ENCODE peak calls at places on chromosomes 16 and 17, in four cellular contexts. T is IMR-90, D is K562, G is GM12878. X is an unnamed sample.

GRCh38 chr16:75908718-75909117 is 182.4 kb upstream of the CPHXL start:
- DNase-seq in T (no peak), D (no peak), G (no peak), X (no peak)

GRCh38 chr17:19897901-19898300 is 30.2 kb upstream of the ULK2 start:
- DNase-seq in T (peak), D (no peak), G (no peak), X (no peak)

GRCh38 chr16:49811630-49812334 is 44.1 kb downstream of the ZNF423 start:
- DNase-seq in T (no peak), D (no peak), G (no peak), X (no peak)

GRCh38 chr17:79923974-79924638 is 84.9 kb upstream of the CBX4 start:
- DNase-seq in T (peak), D (peak), G (no peak), X (peak)

GRCh38 chr16:54466233-54466632 is 179.6 kb upstream of the IRX3 start:
- DNase-seq in T (no peak), D (no peak), G (no peak), X (no peak)

GRCh38 chr17:38919316-38920078 is 5.9 kb upstream of the LASP1NB start:
- DNase-seq in T (no peak), D (no peak), G (no peak), X (no peak)

GRCh38 chr17:19713901-19714361 is 2.5 kb downstream of the SLC47A2 start:
- DNase-seq in T (no peak), D (no peak), G (no peak), X (no peak)

GRCh38 chr17:57925361-57925990 is 29.7 kb downstream of the CUEDC1 start:
- DNase-seq in T (no peak), D (no peak), G (no peak), X (no peak)

GRCh38 chr16:14362774-14363371 is 267.2 kb downstream of the PARN start:
- DNase-seq in T (peak), D (no peak), G (no peak), X (no peak)

GRCh38 chr17:59764292-59764741 is 56.9 kb downstream of the VMP1 start:
- DNase-seq in T (peak), D (no peak), G (no peak), X (no peak)

GRCh38 chr17:17570798-17571716 is 20.5 kb downstream of the PEMT start:
- DNase-seq in T (no peak), D (no peak), G (no peak), X (no peak)

GRCh38 chr16:8878523-8878911 is 3.6 kb upstream of the LITAFD start:
- DNase-seq in T (peak), D (no peak), G (no peak), X (no peak)

GRCh38 chr17:15651001-15651582 is 31.6 kb upstream of the FBXW10B start:
- DNase-seq in T (no peak), D (no peak), G (no peak), X (no peak)

GRCh38 chr17:12512712-12513355 is 152.9 kb upstream of the MYOCD start:
- DNase-seq in T (peak), D (no peak), G (no peak), X (no peak)

GRCh38 chr16:9650284-9650683 is 531.9 kb downstream of the GRIN2A start:
- DNase-seq in T (no peak), D (no peak), G (no peak), X (no peak)

GRCh38 chr16:27618140-27618539 is 68.2 kb downstream of the KATNIP start:
- DNase-seq in T (no peak), D (no peak), G (no peak), X (no peak)

GRCh38 chr17:16477255-16477654 is 14.7 kb downstream of the LRRC75A start:
- DNase-seq in T (peak), D (no peak), G (no peak), X (no peak)

GRCh38 chr17:64320613-64321553 is 57.8 kb upstream of the TEX2 start:
- DNase-seq in T (peak), D (peak), G (no peak), X (peak)

GRCh38 chr16:89873109-89873821 is at the start of gene TCF25:
- DNase-seq in T (peak), D (peak), G (peak), X (peak)

GRCh38 chr16:17775061-17775460 is 304.3 kb upstream of the XYLT1 start:
- DNase-seq in T (no peak), D (no peak), G (no peak), X (no peak)

GRCh38 chr17:49285716-49286115 is 55.1 kb upstream of the PHOSPHO1 start:
- DNase-seq in T (no peak), D (no peak), G (no peak), X (no peak)

GRCh38 chr16:84093879-84094270 is 22.9 kb downstream of the MBTPS1 start:
- DNase-seq in T (no peak), D (no peak), G (no peak), X (no peak)

GRCh38 chr17:77449908-77450741 is 309.4 kb downstream of the SEC14L1 start:
- DNase-seq in T (peak), D (peak), G (no peak), X (peak)

GRCh38 chr16:30737794-30738648 is 10.2 kb upstream of the PHKG2 start:
- DNase-seq in T (no peak), D (no peak), G (no peak), X (no peak)

GRCh38 chr16:83433201-83433600 is 374.6 kb upstream of the HSBP1 start:
- DNase-seq in T (no peak), D (no peak), G (no peak), X (no peak)

GRCh38 chr16:381788-382717 is at the start of gene PGAP6:
- DNase-seq in T (peak), D (peak), G (no peak), X (no peak)

GRCh38 chr17:83080641-83081560 is 1.5 kb downstream of the METRNL start:
- DNase-seq in T (peak), D (peak), G (no peak), X (no peak)

GRCh38 chr17:41308918-41309359 is at the start of gene KRTAP16-1:
- DNase-seq in T (no peak), D (no peak), G (no peak), X (no peak)

GRCh38 chr16:85010446-85010930 is 847 bp downstream of the ZDHHC7 start:
- DNase-seq in T (no peak), D (no peak), G (no peak), X (no peak)

GRCh38 chr17:79810138-79811027 is 13.5 kb upstream of the CBX8 start:
- DNase-seq in T (peak), D (peak), G (no peak), X (peak)

DNA sequence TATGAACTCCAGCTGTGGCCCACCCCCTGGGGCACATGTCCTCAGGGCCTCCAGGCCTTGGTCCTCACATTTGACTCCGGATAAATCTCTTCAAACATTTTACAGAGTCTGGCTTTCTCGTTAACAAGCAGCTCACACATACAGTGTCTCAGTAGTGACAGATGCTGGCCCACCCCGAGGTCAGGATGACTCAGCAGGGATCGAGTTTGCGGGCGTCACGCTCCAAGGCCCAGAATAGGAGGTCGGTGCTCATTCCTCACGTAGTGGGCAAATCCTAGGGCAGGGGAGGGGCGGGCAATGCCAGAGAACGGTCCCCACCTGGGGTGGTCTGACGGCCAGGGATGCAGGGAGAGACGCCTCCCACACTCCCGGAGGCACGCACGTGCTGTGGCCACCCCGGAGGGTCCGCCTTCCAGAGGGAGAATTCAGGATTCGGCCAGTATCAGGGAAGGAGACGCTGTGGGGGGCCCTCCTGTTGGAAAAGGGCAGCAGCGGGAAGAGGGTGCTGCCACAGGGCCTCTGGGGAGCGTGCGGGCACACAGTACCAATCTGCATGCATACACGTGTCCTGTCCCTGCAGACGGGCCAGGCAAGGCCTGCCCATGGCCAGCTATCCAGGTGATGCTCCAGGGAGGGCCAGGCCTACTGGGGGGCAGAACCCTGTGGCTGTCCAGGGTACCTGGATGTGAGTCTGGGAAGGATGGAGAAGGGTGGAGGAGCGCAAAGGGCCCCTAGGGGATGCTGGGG is 8.6 kb downstream of the SLC7A5 start:
- DNase-seq in T (peak), D (no peak), G (no peak), X (no peak)
- TF ChIP-seq CHD1 in T (no peak), D (no peak), G (no peak), X (no peak)

DNA sequence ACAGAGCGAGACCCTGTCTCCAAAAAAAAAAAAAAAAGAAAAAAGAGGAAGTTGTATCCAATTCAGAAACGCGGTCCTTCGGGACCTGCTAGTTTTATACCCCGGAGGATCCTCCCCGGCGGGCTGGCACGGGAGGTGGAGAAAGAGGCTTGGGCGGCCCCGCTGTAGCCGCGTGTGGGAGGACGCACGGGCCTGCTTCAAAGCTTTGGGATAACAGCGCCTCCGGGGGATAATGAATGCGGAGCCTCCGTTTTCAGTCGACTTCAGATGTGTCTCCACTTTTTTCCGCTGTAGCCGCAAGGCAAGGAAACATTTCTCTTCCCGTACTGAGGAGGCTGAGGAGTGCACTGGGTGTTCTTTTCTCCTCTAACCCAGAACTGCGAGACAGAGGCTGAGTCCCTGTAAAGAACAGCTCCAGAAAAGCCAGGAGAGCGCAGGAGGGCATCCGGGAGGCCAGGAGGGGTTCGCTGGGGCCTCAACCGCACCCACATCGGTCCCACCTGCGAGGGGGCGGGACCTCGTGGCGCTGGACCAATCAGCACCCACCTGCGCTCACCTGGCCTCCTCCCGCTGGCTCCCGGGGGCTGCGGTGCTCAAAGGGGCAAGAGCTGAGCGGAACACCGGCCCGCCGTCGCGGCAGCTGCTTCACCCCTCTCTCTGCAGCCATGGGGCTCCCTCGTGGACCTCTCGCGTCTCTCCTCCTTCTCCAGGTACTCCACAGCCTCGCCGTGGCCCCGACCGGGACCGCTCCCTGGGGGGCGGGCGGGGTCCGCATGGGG is at the start of gene CDH3:
- DNase-seq in T (no peak), D (peak), G (no peak), X (peak)
- TF ChIP-seq CHD1 in T (no peak), D (no peak), G (no peak), X (no peak)

DNA sequence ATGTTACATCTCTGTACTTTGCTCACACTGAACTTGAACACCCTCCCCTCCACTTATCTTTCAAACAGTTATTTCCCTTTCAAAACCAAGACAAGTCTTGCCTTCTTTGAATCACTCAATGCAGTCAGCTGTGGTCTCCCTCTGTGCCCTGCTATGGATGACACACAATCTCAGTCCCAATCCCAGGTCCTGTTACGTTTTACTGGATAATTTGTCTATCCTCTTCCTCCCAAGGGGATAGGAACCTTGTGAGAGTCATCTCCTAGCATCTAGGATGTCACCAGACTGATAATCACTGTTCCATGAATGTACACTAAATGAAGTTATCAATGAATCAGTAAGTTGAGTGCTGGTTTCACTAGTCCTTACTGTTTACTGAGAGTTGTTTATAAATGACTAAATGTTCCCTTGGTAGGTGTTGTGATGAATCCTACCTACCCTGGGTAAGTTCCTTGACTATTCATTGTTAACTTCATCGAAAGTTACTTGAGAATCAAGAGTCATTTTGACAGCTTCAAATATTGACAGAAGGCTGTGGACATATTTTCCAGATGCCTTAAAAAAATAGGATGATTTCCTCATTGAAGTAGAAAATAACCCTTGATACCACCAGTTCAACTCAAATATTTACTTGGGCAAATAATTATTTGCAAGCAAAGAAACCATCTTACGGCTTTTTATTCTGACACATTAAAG is 244.9 kb downstream of the PRKCA start:
- DNase-seq in T (no peak), D (no peak), G (no peak), X (no peak)
- TF ChIP-seq CHD1 in T (no peak), D (no peak), G (no peak), X (no peak)

GRCh38 chr16:57092786-57093301 is 461 bp downstream of the CPNE2 start:
- DNase-seq in T (no peak), D (peak), G (no peak), X (peak)
- TF ChIP-seq CHD1 in T (no peak), D (no peak), G (no peak), X (no peak)

DNA sequence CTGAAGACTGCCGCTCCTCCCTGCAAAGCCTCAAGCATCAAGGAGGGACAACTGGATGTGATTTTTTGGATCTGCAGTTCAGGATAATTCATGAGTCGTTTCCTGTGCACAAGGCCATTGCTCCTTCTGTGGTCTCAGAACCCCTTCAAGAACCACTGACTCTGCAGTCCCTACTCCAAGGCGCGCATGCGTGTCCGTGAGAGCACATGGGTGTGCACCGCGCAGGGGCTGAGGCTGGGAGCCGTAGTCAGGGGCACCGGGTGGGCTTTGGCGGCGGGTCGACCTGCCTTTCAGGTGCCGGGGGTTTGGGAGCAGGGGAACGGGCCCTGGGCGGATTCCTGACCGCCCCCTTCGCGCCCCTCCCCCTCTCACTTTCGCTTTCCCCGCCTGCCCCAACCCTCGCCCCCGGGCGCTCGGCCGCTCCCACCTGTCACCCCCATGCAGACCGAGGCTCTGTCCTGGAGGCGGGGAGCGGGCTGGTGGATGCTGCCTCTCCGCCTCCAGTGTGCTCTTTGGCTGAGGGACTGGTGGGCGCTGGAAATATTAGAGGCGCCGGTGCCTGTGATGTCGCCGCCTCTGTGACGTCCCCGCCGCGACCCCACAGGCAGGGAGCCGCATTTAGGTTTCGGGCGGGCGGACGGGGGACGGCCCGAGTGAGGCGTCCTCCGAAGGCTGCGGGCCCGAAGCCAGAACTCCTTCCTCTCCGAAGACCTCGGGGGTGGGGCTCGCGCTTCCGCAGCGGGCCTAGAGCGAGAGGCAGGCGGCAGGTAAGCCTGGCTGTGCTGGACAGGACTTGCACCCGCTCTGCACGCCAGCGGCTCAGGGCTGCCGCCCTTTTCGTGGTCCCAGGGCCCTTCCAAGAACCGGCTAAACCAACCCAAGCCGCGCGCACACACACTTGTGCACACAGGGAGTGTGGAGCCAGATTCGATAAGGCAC is at the start of gene SPATA32:
- DNase-seq in T (peak), D (no peak), G (no peak), X (peak)
- TF ChIP-seq CHD1 in T (no peak), D (no peak), G (no peak), X (no peak)

DNA sequence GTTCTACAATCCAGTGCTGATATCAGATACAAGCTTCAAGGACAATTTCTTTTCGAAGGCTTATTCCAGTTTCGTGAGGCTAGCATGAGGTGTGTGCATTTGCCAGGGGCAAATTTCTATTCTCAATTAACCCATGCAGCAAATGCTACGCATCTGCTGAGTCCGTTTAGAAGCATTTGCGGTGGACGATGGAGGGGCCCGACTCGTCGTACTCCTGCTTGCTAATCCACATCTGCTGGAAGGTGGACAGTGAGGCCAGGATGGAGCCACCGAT is 2.1 kb downstream of the ACTG1 start:
- DNase-seq in T (no peak), D (no peak), G (no peak), X (no peak)
- TF ChIP-seq CHD1 in T (no peak), D (no peak), G (no peak), X (no peak)

X was measured in H1.